ENCODE peak calls at places on chromosome 21, in eight cellular contexts. Y is fibroblast of mammary gland; R is left ventricle myocardium inferior; J is esophagus squamous epithelium; G is CD4-positive, alpha-beta T cell; C is progenitor cell of endocrine pancreas; Q is stomach; L is gastrocnemius medialis. M is an unnamed sample.

GRCh38 chr21:46289655-46290178 is 3.6 kb downstream of the YBEY start:
- DNase-seq in C (no peak), R (no peak), L (no peak), G (no peak), Y (no peak), J (no peak), Q (no peak), M (no peak)

GRCh38 chr21:15549671-15550070 is 180.1 kb upstream of the USP25 start:
- DNase-seq in G (no peak), Q (no peak), L (no peak), Y (no peak), J (no peak), C (no peak), R (no peak), M (no peak)

GRCh38 chr21:46661627-46662366 is 26.3 kb downstream of the PRMT2 start:
- DNase-seq in J (no peak), L (no peak), C (no peak), Y (no peak), R (no peak), G (no peak), Q (no peak), M (no peak)

GRCh38 chr21:26140185-26140584 is 30.4 kb downstream of the APP start:
- DNase-seq in J (no peak), R (peak), C (no peak), Y (peak), L (no peak), G (no peak), Q (peak), M (no peak)

GRCh38 chr21:15015622-15016471 is 49.0 kb downstream of the NRIP1 start:
- DNase-seq in C (no peak), Y (peak), L (no peak), R (no peak), J (no peak), G (no peak), Q (no peak), M (no peak)

GRCh38 chr21:32915099-32915498 is 110.6 kb upstream of the OLIG2 start:
- DNase-seq in J (no peak), C (no peak), Q (no peak), L (no peak), G (no peak), Y (no peak), R (no peak), M (no peak)

GRCh38 chr21:17501107-17502006 is 11.5 kb upstream of the CXADR start:
- DNase-seq in R (no peak), G (no peak), J (no peak), C (no peak), Y (no peak), Q (no peak), L (no peak), M (no peak)

GRCh38 chr21:33543505-33544129 is 779 bp downstream of the SON start:
- DNase-seq in Q (peak), Y (peak), G (peak), L (no peak), J (no peak), C (peak), R (peak), M (peak)

GRCh38 chr21:27314096-27314495 is 347.2 kb upstream of the ADAMTS5 start:
- DNase-seq in G (no peak), R (no peak), Y (no peak), L (no peak), Q (no peak), C (no peak), J (no peak), M (no peak)

GRCh38 chr21:24955275-24955961 is 651.9 kb downstream of the MRPL39 start:
- DNase-seq in Q (no peak), R (no peak), C (no peak), J (no peak), Y (no peak), G (no peak), L (no peak), M (no peak)

GRCh38 chr21:43679951-43680350 is 20.6 kb downstream of the RRP1B start:
- DNase-seq in R (no peak), L (no peak), G (no peak), Q (no peak), C (no peak), J (no peak), Y (no peak), M (no peak)

GRCh38 chr21:8992731-8993174 is 1528.6 kb upstream of the TPTE start:
- DNase-seq in G (no peak), J (no peak), R (no peak), C (no peak), Q (no peak), Y (no peak), L (no peak), M (no peak)

GRCh38 chr21:38796426-38796825 is 9.3 kb upstream of the ETS2 start:
- DNase-seq in L (no peak), R (no peak), Q (no peak), Y (peak), G (no peak), C (no peak), J (no peak), M (no peak)

GRCh38 chr21:26717146-26717739 is 128.0 kb downstream of the ADAMTS1 start:
- DNase-seq in Y (peak), J (no peak), L (no peak), C (no peak), G (no peak), Q (no peak), R (no peak), M (no peak)

GRCh38 chr21:24941316-24942185 is 665.7 kb downstream of the MRPL39 start:
- DNase-seq in G (no peak), L (no peak), Q (peak), C (no peak), J (no peak), R (no peak), Y (no peak), M (no peak)

GRCh38 chr21:39888848-39889247 is 21.6 kb downstream of the PCP4 start:
- DNase-seq in L (no peak), G (no peak), J (no peak), Y (no peak), Q (no peak), R (no peak), C (no peak), M (no peak)

GRCh38 chr21:33071878-33072306 is 2.0 kb downstream of the OLIG1 start:
- DNase-seq in Q (no peak), G (no peak), L (no peak), R (no peak), J (no peak), Y (peak), C (no peak), M (peak)

GRCh38 chr21:32507342-32507919 is 77.9 kb downstream of the TCP10L start:
- DNase-seq in Q (no peak), G (no peak), R (no peak), J (no peak), C (no peak), Y (no peak), L (no peak), M (no peak)

GRCh38 chr21:39096754-39097153 is 86.5 kb downstream of the PSMG1 start:
- DNase-seq in Y (no peak), G (no peak), J (no peak), L (no peak), R (no peak), C (no peak), Q (no peak), M (no peak)

DNA sequence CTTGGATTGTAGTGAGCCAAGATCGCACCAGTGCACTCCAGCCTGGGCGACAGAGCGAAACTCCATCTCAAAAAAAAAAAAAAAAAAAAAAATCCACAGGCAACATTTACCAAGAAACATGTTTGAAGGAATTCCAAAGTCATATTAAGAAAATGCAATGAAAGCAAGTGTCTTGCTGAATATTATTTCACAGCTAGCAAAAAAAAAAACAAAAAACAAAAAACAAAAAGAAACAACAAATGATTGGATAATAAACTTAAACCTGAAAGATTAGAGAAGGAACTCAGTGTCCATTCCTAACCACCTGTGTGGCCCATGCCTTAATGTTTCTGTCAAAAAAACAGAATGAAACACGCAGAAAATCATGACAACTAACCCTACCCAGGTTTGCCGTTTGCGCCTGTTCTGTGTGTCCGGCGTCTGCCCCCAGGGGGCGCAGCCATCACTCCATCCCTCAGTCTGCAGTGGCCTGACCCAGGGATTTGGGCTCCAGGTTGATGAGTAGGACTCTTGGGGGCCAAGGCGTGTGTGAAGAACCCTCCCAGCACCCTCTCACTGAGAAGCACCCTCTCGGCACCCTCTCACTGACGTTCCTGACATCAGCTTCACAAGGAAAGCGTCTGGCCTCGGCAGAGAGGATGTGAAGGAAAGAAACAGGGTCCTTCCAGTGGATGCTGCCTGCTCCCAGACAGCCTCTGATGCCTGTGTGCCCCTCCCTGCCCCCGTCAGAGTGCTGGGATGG is 19.2 kb upstream of the PTTG1IP start:
- DNase-seq in Y (peak), J (no peak), L (no peak), C (peak), G (peak), Q (peak), R (peak), M (peak)
- TF ChIP-seq CTCF in Y (peak), J (peak), L (peak), C (peak), G (peak), Q (peak), R (peak), M (peak)

DNA sequence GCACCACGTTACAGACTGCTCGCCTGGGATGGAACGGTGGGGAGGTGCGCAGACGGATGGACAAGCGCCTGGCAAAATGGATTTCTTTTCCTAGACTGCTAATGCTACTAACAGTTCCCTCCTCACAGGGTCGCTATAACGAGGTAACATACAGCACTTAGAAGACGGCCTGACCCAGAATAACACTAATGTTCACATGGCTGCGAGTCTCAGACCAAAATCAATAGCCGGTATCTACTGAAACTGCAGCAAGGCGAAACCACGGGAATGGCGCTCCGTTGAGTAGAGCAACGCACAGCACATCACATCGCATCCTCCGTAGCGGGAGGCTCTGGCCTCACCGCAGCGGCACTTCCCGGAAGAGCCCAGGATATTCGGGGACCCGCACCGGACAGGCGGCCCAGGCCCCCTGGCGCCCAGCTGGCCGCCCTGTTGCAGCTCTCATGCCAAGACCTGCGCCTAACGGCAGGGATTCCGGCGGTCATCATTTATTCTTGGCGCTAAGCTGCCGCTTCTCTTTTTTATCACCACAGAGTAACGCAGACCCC is 46.6 kb downstream of the VPS26C start:
- DNase-seq in L (no peak), G (no peak), Y (peak), Q (no peak), R (no peak), C (no peak), J (no peak), M (no peak)
- TF ChIP-seq CTCF in L (no peak), G (no peak), Y (peak), Q (no peak), R (peak), C (no peak), J (no peak), M (no peak)

DNA sequence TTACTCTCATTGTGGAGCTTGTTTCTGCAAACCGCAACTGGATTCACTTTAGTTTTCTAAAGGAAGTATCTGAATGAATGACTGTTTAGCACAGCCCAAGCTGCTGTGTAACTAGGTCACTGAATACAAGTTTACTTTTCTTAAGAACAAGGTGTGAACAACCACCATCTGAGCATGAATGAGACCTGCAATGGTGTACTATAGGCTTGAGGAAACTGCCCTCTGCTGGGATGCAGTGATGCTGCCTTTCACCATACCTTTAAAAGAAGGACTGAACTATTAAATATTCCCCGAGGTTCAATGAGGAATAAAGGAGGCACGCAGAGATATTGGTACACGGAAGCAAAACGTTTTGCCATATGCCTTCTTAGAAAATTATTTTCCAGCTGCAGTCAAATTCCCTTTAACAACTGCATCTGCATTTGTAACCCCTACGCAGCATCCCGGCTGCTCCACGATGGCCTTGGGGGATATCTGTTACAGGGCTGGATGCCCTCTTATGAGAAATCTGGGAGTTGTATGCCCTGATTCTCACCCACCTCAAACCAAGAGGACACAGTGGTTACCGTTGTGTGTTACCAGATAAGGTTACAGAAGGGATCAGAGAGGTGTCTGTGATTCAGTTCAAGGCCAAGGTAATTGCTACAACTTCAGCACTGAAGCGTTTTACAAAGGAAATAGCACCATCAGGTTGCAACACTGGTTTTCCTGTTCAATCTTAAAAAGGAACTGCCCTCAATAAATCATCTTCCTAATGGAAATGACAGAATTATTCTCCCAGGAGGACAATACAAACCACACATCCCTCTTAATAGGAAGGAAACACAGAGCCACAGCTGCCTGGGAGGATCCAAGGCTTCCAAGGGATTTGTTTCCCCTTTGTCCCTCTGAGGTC is 470.5 kb downstream of the LTN1 start:
- DNase-seq in C (no peak), R (no peak), J (no peak), L (no peak), Y (peak), Q (no peak), G (no peak), M (no peak)
- TF ChIP-seq CTCF in C (peak), R (peak), J (peak), L (no peak), Y (peak), Q (no peak), G (no peak), M (no peak)

DNA sequence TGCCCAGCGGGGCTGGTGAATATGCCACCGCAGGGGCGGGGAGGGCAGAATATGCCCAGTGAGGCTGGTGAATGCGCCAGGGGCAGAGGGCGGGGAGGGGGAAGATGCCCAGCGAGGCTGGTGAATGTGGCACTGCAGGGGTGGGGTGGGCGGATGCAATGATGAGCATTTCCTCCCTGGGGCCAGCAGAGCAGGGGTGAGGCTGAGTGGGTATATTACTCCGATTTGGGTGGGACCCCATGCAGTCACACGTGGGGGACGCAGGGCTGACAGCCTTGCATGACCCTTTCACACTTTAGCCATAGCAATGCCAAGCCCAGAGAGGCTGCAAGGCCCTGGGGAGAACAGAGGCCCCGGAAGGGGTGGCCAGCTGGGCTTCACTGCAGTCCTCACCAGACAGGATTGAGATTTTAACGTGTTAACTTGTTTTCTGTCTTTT is 9.3 kb upstream of the SLX9 start:
- DNase-seq in Y (no peak), G (peak), Q (no peak), R (peak), L (no peak), J (no peak), C (no peak), M (no peak)
- TF ChIP-seq CTCF in Y (no peak), G (no peak), Q (no peak), R (no peak), L (no peak), J (no peak), C (no peak), M (no peak)

DNA sequence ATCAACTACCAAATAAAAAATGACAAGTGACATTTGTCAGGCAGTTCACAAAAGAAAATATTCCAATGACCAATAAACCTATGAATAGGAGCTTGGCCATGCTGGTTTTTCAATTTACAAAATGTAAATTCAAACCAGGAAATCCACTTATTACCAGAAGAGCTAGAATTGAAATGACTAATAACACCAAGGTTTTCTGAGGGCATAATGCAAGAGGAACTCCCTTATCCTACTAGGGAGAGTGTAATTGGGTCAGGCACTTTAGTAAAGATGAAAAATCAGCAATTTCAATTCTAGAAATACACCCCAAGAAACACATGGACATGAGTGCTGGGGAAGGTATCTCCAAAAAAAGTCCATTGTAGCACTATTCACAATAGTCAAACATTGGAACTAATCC is 16.7 kb upstream of the TIAM1 start:
- DNase-seq in L (no peak), Q (no peak), Y (no peak), G (no peak), J (no peak), C (no peak), R (no peak), M (no peak)
- TF ChIP-seq CTCF in L (no peak), Q (no peak), Y (no peak), G (no peak), J (no peak), C (no peak), R (no peak), M (no peak)

GRCh38 chr21:21921410-21922232 is 923.4 kb downstream of the NCAM2 start:
- DNase-seq in L (no peak), G (no peak), R (no peak), Q (no peak), C (no peak), Y (peak), J (no peak), M (no peak)
- TF ChIP-seq CTCF in L (no peak), G (no peak), R (peak), Q (peak), C (peak), Y (peak), J (peak), M (peak)

DNA sequence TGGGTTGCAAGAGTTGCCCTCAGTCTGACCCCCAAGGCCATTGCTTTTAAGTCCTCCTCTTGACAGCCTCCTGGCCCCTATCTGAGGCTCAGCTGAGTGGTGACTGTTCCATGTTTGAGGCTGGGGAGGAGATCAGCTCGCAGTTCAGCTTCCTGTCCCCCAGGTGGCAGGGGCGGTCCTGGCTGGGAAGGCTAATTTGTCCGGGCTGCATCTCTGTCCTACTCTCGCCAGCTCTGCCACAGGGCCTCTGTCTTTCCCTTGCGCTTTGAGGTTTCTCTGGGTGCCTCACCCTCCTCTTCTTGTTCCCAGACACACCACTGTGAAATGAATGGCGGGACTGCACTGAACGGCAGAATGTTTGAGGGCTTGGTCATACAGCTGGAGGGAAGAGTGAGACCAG is 157.3 kb downstream of the KCNJ6 start:
- DNase-seq in L (no peak), Q (peak), G (no peak), Y (peak), R (no peak), C (peak), J (no peak), M (peak)
- TF ChIP-seq CTCF in L (no peak), Q (peak), G (no peak), Y (peak), R (peak), C (peak), J (peak), M (peak)

GRCh38 chr21:41953831-41954653 is at the start of gene C2CD2:
- DNase-seq in Y (peak), Q (peak), G (peak), L (no peak), C (peak), R (peak), J (no peak), M (peak)
- TF ChIP-seq CTCF in Y (no peak), Q (no peak), G (no peak), L (no peak), C (no peak), R (no peak), J (no peak), M (no peak)